ENCODE peak calls at places on chromosomes 7 and 10, in five cellular contexts. P, O, R, F and E are unnamed samples.

GRCh38 chr7:67900456-67900855 is 903.8 kb downstream of the TYW1 start:
- DNase-seq in F (no peak), O (no peak), P (no peak), R (no peak), E (no peak)

GRCh38 chr10:63217120-63217605 is 84.0 kb downstream of the NRBF2 start:
- DNase-seq in F (peak; percentile 59), O (no peak), P (no peak), R (no peak), E (no peak)

GRCh38 chr10:87635498-87636312 is 24.0 kb upstream of the PAPSS2 start:
- DNase-seq in P (peak; percentile 76), O (peak; percentile 36), F (peak; percentile 95), R (no peak), E (peak; percentile 85)

GRCh38 chr7:100087055-100087750 is 1.6 kb upstream of the COPS6 start:
- DNase-seq in F (peak; percentile 98), R (no peak), P (no peak), O (no peak), E (peak; percentile 73)

GRCh38 chr10:12130237-12130872 is 878 bp downstream of the SEC61A2 start:
- DNase-seq in R (no peak), F (peak; percentile 78), P (peak; percentile 57), O (peak; percentile 44), E (no peak)

GRCh38 chr7:144011458-144012230 is 11.5 kb downstream of the OR6B1 start:
- DNase-seq in O (no peak), P (no peak), F (peak; percentile 23), R (no peak), E (no peak)

GRCh38 chr10:17643339-17643754 is 604 bp upstream of the STAM start:
- DNase-seq in P (no peak), F (peak; percentile 84), R (no peak), O (no peak), E (peak; percentile 76)

GRCh38 chr7:7178081-7178480 is 4.3 kb upstream of the C1GALT1 start:
- DNase-seq in F (peak; percentile 50), O (no peak), P (no peak), R (no peak), E (no peak)

GRCh38 chr7:18175801-18176450 is 148.3 kb upstream of the PRPS1L1 start:
- DNase-seq in O (no peak), F (no peak), P (no peak), R (no peak), E (no peak)

GRCh38 chr10:451021-451471 is 238.4 kb downstream of the DIP2C start:
- DNase-seq in O (peak; percentile 63), F (no peak), P (peak; percentile 81), R (no peak), E (no peak)

GRCh38 chr10:87594864-87595263 is 64.8 kb upstream of the PAPSS2 start:
- DNase-seq in R (no peak), O (no peak), P (no peak), F (no peak), E (no peak)

GRCh38 chr10:124743188-124744046 is 761 bp downstream of the FAM53B start:
- DNase-seq in F (peak; percentile 44), R (no peak), O (peak; percentile 67), P (no peak), E (no peak)

GRCh38 chr7:107045980-107046379 is 1.5 kb downstream of the PRKAR2B start:
- DNase-seq in R (no peak), O (no peak), F (peak; percentile 47), P (no peak), E (no peak)

GRCh38 chr7:102300643-102301211 is 14.1 kb downstream of the SH2B2 start:
- DNase-seq in O (no peak), R (no peak), F (no peak), P (no peak), E (no peak)

GRCh38 chr7:151062399-151063211 is 3.2 kb downstream of the SLC4A2 start:
- DNase-seq in P (no peak), O (no peak), F (peak; percentile 66), R (no peak), E (peak; percentile 64)

GRCh38 chr7:114081606-114082425 is 163.0 kb upstream of the PPP1R3A start:
- DNase-seq in O (no peak), F (peak; percentile 40), P (no peak), R (no peak), E (peak; percentile 61)

GRCh38 chr10:132666733-132667612 is 119.0 kb downstream of the NKX6-2 start:
- DNase-seq in R (no peak), O (no peak), P (no peak), F (no peak), E (no peak)